ENCODE peak calls at places on chromosomes 4 and X, in six cellular contexts. One of them, this sample, is unnamed.

GRCh38 chr4:23779422-23779821 is 110.4 kb downstream of the PPARGC1A start:
- DNase-seq in neural progenitor cell: no peak
- DNase-seq in HL-60: no peak
- DNase-seq in upper lobe of left lung: no peak
- DNase-seq in OCI-LY7: no peak
- DNase-seq in kidney: no peak
- DNase-seq in this sample: no peak

GRCh38 chrX:13627306-13627705 is 25.6 kb upstream of the TCEANC start:
- DNase-seq in neural progenitor cell: no peak
- DNase-seq in HL-60: no peak
- DNase-seq in upper lobe of left lung: no peak
- DNase-seq in OCI-LY7: no peak
- DNase-seq in kidney: no peak
- DNase-seq in this sample: no peak

GRCh38 chr4:44118971-44119680 is 329.5 kb downstream of the KCTD8 start:
- DNase-seq in neural progenitor cell: no peak
- DNase-seq in HL-60: no peak
- DNase-seq in upper lobe of left lung: no peak
- DNase-seq in OCI-LY7: no peak
- DNase-seq in kidney: no peak
- DNase-seq in this sample: no peak

GRCh38 chr4:68369474-68369805 is 19.6 kb upstream of the YTHDC1 start:
- DNase-seq in neural progenitor cell: no peak
- DNase-seq in HL-60: no peak
- DNase-seq in upper lobe of left lung: no peak
- DNase-seq in OCI-LY7: no peak
- DNase-seq in kidney: no peak
- DNase-seq in this sample: no peak

GRCh38 chr4:72295966-72296557 is 264.3 kb downstream of the NPFFR2 start:
- DNase-seq in neural progenitor cell: peak
- DNase-seq in HL-60: no peak
- DNase-seq in upper lobe of left lung: no peak
- DNase-seq in OCI-LY7: peak
- DNase-seq in kidney: no peak
- DNase-seq in this sample: no peak

GRCh38 chr4:70930530-70931256 is 28.5 kb downstream of the MOB1B start:
- DNase-seq in neural progenitor cell: no peak
- DNase-seq in HL-60: no peak
- DNase-seq in upper lobe of left lung: no peak
- DNase-seq in OCI-LY7: peak
- DNase-seq in kidney: no peak
- DNase-seq in this sample: no peak

GRCh38 chrX:40065291-40066046 is 32.3 kb downstream of the BCOR start:
- DNase-seq in neural progenitor cell: no peak
- DNase-seq in HL-60: no peak
- DNase-seq in upper lobe of left lung: no peak
- DNase-seq in OCI-LY7: no peak
- DNase-seq in kidney: no peak
- DNase-seq in this sample: no peak

GRCh38 chr4:17097369-17097768 is 198.9 kb upstream of the LDB2 start:
- DNase-seq in neural progenitor cell: no peak
- DNase-seq in HL-60: no peak
- DNase-seq in upper lobe of left lung: no peak
- DNase-seq in OCI-LY7: no peak
- DNase-seq in kidney: no peak
- DNase-seq in this sample: no peak

GRCh38 chrX:143634701-143635442 is 1.0 kb downstream of the SLITRK4 start:
- DNase-seq in neural progenitor cell: peak
- DNase-seq in HL-60: no peak
- DNase-seq in upper lobe of left lung: peak
- DNase-seq in OCI-LY7: no peak
- DNase-seq in kidney: peak
- DNase-seq in this sample: no peak

GRCh38 chr4:3384391-3384770 is 57.4 kb upstream of the HGFAC start:
- DNase-seq in neural progenitor cell: no peak
- DNase-seq in HL-60: no peak
- DNase-seq in upper lobe of left lung: no peak
- DNase-seq in OCI-LY7: no peak
- DNase-seq in kidney: no peak
- DNase-seq in this sample: no peak

GRCh38 chr4:12138478-12138877 is 709.8 kb upstream of the HS3ST1 start:
- DNase-seq in neural progenitor cell: no peak
- DNase-seq in HL-60: no peak
- DNase-seq in upper lobe of left lung: no peak
- DNase-seq in OCI-LY7: no peak
- DNase-seq in kidney: no peak
- DNase-seq in this sample: no peak

GRCh38 chr4:6345866-6346265 is 76.2 kb downstream of the WFS1 start:
- DNase-seq in neural progenitor cell: no peak
- DNase-seq in HL-60: no peak
- DNase-seq in upper lobe of left lung: peak
- DNase-seq in OCI-LY7: no peak
- DNase-seq in kidney: peak
- DNase-seq in this sample: no peak

GRCh38 chr4:336893-337142 is 796 bp upstream of the ZNF141 start:
- DNase-seq in neural progenitor cell: peak
- DNase-seq in HL-60: no peak
- DNase-seq in upper lobe of left lung: no peak
- DNase-seq in OCI-LY7: no peak
- DNase-seq in kidney: no peak
- DNase-seq in this sample: no peak

GRCh38 chrX:123731258-123731986 is 1.4 kb downstream of the THOC2 start:
- DNase-seq in neural progenitor cell: peak
- DNase-seq in HL-60: no peak
- DNase-seq in upper lobe of left lung: no peak
- DNase-seq in OCI-LY7: peak
- DNase-seq in kidney: no peak
- DNase-seq in this sample: no peak

GRCh38 chr4:153205028-153205648 is 895 bp downstream of the TRIM2 start:
- DNase-seq in neural progenitor cell: peak
- DNase-seq in HL-60: no peak
- DNase-seq in upper lobe of left lung: peak
- DNase-seq in OCI-LY7: no peak
- DNase-seq in kidney: peak
- DNase-seq in this sample: no peak

GRCh38 chrX:24702362-24703184 is 8.9 kb downstream of the POLA1 start:
- DNase-seq in neural progenitor cell: no peak
- DNase-seq in HL-60: no peak
- DNase-seq in upper lobe of left lung: no peak
- DNase-seq in OCI-LY7: no peak
- DNase-seq in kidney: no peak
- DNase-seq in this sample: no peak

GRCh38 chrX:151982217-151982616 is 7.7 kb upstream of the GABRE start:
- DNase-seq in neural progenitor cell: no peak
- DNase-seq in HL-60: no peak
- DNase-seq in upper lobe of left lung: no peak
- DNase-seq in OCI-LY7: no peak
- DNase-seq in kidney: no peak
- DNase-seq in this sample: no peak

GRCh38 chr4:109303141-109303499 is 662 bp upstream of the COL25A1 start:
- DNase-seq in neural progenitor cell: no peak
- DNase-seq in HL-60: no peak
- DNase-seq in upper lobe of left lung: no peak
- DNase-seq in OCI-LY7: no peak
- DNase-seq in kidney: no peak
- DNase-seq in this sample: no peak

GRCh38 chr4:41683321-41683720 is 65.2 kb downstream of the PHOX2B start:
- DNase-seq in neural progenitor cell: no peak
- DNase-seq in HL-60: no peak
- DNase-seq in upper lobe of left lung: no peak
- DNase-seq in OCI-LY7: no peak
- DNase-seq in kidney: no peak
- DNase-seq in this sample: no peak

DNA sequence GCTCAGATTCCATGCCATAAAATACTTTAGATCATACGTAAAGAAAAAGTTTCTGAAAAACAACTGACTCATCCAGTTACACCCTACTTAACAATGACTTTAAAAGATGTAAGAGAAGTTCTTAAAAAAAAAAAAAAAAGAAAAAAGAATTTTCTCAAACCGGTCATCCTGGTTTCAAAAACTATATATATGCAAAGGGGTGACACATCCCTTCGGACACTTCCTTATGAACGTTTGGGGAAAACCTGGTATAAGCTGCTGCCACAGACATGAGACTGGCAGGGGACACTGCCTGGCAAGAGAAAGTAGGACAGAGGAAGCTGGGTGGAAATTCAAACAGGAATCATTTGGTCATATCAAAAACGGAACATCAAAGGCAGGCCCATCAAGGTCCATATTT is 81.2 kb upstream of the PRSS48 start:
- DNase-seq in neural progenitor cell: no peak
- DNase-seq in HL-60: no peak
- DNase-seq in upper lobe of left lung: no peak
- DNase-seq in OCI-LY7: no peak
- DNase-seq in kidney: no peak
- DNase-seq in this sample: no peak
- TF ChIP-seq CTCF in neural progenitor cell: no peak
- TF ChIP-seq CTCF in HL-60: no peak
- TF ChIP-seq CTCF in upper lobe of left lung: no peak
- TF ChIP-seq CTCF in OCI-LY7: no peak
- TF ChIP-seq CTCF in kidney: no peak
- TF ChIP-seq CTCF in this sample: no peak

GRCh38 chrX:70478521-70478920 is 33.9 kb downstream of the DLG3 start:
- DNase-seq in neural progenitor cell: no peak
- DNase-seq in HL-60: no peak
- DNase-seq in upper lobe of left lung: no peak
- DNase-seq in OCI-LY7: no peak
- DNase-seq in kidney: no peak
- DNase-seq in this sample: no peak
- H3K27ac ChIP-seq in neural progenitor cell: peak
- H3K27ac ChIP-seq in HL-60: no peak
- H3K27ac ChIP-seq in upper lobe of left lung: no peak
- H3K27ac ChIP-seq in OCI-LY7: no peak
- H3K27ac ChIP-seq in kidney: peak
- H3K27ac ChIP-seq in this sample: peak

GRCh38 chrX:112867570-112867969 is 26.9 kb upstream of the AMOT start:
- DNase-seq in neural progenitor cell: peak
- DNase-seq in HL-60: no peak
- DNase-seq in upper lobe of left lung: no peak
- DNase-seq in OCI-LY7: peak
- DNase-seq in kidney: no peak
- DNase-seq in this sample: no peak
- TF ChIP-seq CTCF in neural progenitor cell: peak
- TF ChIP-seq CTCF in HL-60: no peak
- TF ChIP-seq CTCF in upper lobe of left lung: no peak
- TF ChIP-seq CTCF in OCI-LY7: peak
- TF ChIP-seq CTCF in kidney: no peak
- TF ChIP-seq CTCF in this sample: no peak

DNA sequence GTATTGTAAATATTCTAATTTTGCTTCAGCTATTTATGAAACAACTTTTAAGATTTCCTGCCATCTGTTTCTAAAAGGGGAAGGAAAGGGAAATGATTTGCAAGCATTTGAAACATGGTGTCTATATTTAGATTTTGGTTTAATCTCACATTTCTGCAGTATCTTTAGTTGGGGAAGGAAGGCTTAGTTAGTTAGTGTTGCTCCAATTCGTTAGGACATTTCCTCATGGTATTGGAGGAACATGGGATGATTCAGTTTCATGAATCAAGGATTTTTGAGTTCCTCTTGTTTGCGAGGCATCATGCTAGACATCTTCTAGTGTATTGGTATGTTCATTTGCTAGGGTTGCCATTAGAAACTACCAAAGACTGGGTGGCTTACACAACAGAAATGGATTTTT is 20.5 kb upstream of the TMEM192 start:
- DNase-seq in neural progenitor cell: no peak
- DNase-seq in HL-60: peak
- DNase-seq in upper lobe of left lung: no peak
- DNase-seq in OCI-LY7: peak
- DNase-seq in kidney: no peak
- DNase-seq in this sample: no peak
- H3K27ac ChIP-seq in neural progenitor cell: no peak
- H3K27ac ChIP-seq in HL-60: no peak
- H3K27ac ChIP-seq in upper lobe of left lung: no peak
- H3K27ac ChIP-seq in OCI-LY7: no peak
- H3K27ac ChIP-seq in kidney: no peak
- H3K27ac ChIP-seq in this sample: no peak

GRCh38 chrX:38660395-38661179 is 99.2 kb downstream of the TSPAN7 start:
- DNase-seq in neural progenitor cell: no peak
- DNase-seq in HL-60: no peak
- DNase-seq in upper lobe of left lung: no peak
- DNase-seq in OCI-LY7: no peak
- DNase-seq in kidney: no peak
- DNase-seq in this sample: no peak
- TF ChIP-seq CTCF in neural progenitor cell: no peak
- TF ChIP-seq CTCF in HL-60: no peak
- TF ChIP-seq CTCF in upper lobe of left lung: no peak
- TF ChIP-seq CTCF in OCI-LY7: no peak
- TF ChIP-seq CTCF in kidney: no peak
- TF ChIP-seq CTCF in this sample: no peak

GRCh38 chr4:141853091-141853734 is 216.8 kb downstream of the IL15 start:
- DNase-seq in neural progenitor cell: no peak
- DNase-seq in HL-60: no peak
- DNase-seq in upper lobe of left lung: no peak
- DNase-seq in OCI-LY7: no peak
- DNase-seq in kidney: no peak
- DNase-seq in this sample: no peak

GRCh38 chr4:141860974-141861373 is 224.6 kb downstream of the IL15 start:
- DNase-seq in neural progenitor cell: no peak
- DNase-seq in HL-60: no peak
- DNase-seq in upper lobe of left lung: no peak
- DNase-seq in OCI-LY7: no peak
- DNase-seq in kidney: no peak
- DNase-seq in this sample: no peak

DNA sequence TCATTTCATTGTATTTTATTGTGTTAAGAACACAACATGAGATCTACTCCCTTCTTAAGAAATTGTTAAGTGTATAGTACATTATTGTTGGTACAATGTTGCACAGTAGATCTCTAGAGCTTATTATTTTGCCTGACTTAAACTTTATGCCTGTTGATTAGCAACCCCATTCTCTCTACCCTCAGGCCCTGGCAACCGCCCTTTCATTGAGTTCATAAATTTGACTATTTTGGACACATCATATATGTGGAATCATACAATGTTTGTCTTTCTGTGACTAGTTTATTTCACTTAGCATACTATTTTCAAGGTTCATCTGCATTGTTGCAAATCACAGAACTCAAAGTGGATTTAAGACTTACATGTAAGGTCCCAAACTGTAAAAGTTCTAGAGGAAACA is 222.1 kb downstream of the IL15 start:
- DNase-seq in neural progenitor cell: no peak
- DNase-seq in HL-60: no peak
- DNase-seq in upper lobe of left lung: no peak
- DNase-seq in OCI-LY7: no peak
- DNase-seq in kidney: no peak
- DNase-seq in this sample: no peak
- H3K27ac ChIP-seq in neural progenitor cell: no peak
- H3K27ac ChIP-seq in HL-60: no peak
- H3K27ac ChIP-seq in upper lobe of left lung: no peak
- H3K27ac ChIP-seq in OCI-LY7: no peak
- H3K27ac ChIP-seq in kidney: no peak
- H3K27ac ChIP-seq in this sample: no peak